ENCODE peak calls at places on chromosomes 12 and 14, in six cellular contexts. R is H1, A is testis, M is A549, F is prostate gland, X is K562. E is an unnamed sample.

GRCh38 chr14:94075008-94075407 is 6.0 kb downstream of the DDX24 start:
- DNase-seq in R (no peak), A (no peak), M (no peak), F (no peak), X (no peak), E (no peak)

GRCh38 chr14:55255185-55255584 is 16.0 kb upstream of the FBXO34 start:
- DNase-seq in R (no peak), A (no peak), M (no peak), F (no peak), X (no peak), E (no peak)

GRCh38 chr12:64819816-64820402 is 4.5 kb upstream of the TBC1D30 start:
- DNase-seq in R (no peak), A (no peak), M (no peak), F (no peak), X (no peak), E (no peak)

GRCh38 chr12:120642806-120643205 is 2.4 kb downstream of the CABP1 start:
- DNase-seq in R (no peak), A (no peak), M (no peak), F (no peak), X (no peak), E (no peak)

GRCh38 chr12:6443361-6443983 is 1.3 kb upstream of the CD27 start:
- DNase-seq in R (no peak), A (no peak), M (no peak), F (no peak), X (no peak), E (no peak)

GRCh38 chr14:100629696-100630095 is 42.5 kb upstream of the BEGAIN start:
- DNase-seq in R (no peak), A (no peak), M (no peak), F (no peak), X (no peak), E (no peak)

GRCh38 chr12:112261559-112261958 is 120.7 kb downstream of the HECTD4 start:
- DNase-seq in R (no peak), A (no peak), M (peak; percentile 35), F (no peak), X (peak; percentile 13), E (no peak)

GRCh38 chr12:121334513-121335343 is 17.5 kb downstream of the ANAPC5 start:
- DNase-seq in R (no peak), A (peak; percentile 43), M (peak; percentile 85), F (peak; percentile 26), X (peak; percentile 66), E (no peak)

GRCh38 chr12:124636138-124636968 is 68.9 kb upstream of the NCOR2 start:
- DNase-seq in R (no peak), A (no peak), M (peak; percentile 76), F (no peak), X (peak; percentile 92), E (no peak)

GRCh38 chr14:59677771-59678211 is 101.2 kb upstream of the CCDC175 start:
- DNase-seq in R (no peak), A (no peak), M (no peak), F (no peak), X (no peak), E (no peak)

GRCh38 chr12:131586761-131587160 is 124.1 kb upstream of the SFSWAP start:
- DNase-seq in R (no peak), A (no peak), M (no peak), F (no peak), X (no peak), E (no peak)

GRCh38 chr14:30443368-30444007 is 115.5 kb upstream of the G2E3 start:
- DNase-seq in R (no peak), A (no peak), M (peak; percentile 46), F (no peak), X (peak; percentile 23), E (no peak)

GRCh38 chr12:75981773-75982564 is 49.6 kb downstream of the PHLDA1 start:
- DNase-seq in R (no peak), A (no peak), M (peak; percentile 85), F (no peak), X (peak; percentile 36), E (peak; percentile 43)

GRCh38 chr14:64946310-64947045 is 3.9 kb upstream of the GPX2 start:
- DNase-seq in R (no peak), A (no peak), M (no peak), F (no peak), X (no peak), E (no peak)

GRCh38 chr14:65164068-65164824 is 61.9 kb upstream of the MAX start:
- DNase-seq in R (no peak), A (no peak), M (peak; percentile 56), F (peak; percentile 32), X (peak; percentile 64), E (no peak)

GRCh38 chr12:76863005-76863670 is 15.7 kb downstream of the CSRP2 start:
- DNase-seq in R (no peak), A (peak; percentile 35), M (no peak), F (no peak), X (no peak), E (no peak)

GRCh38 chr12:10214131-10214876 is 1.6 kb downstream of the GABARAPL1 start:
- DNase-seq in R (no peak), A (no peak), M (no peak), F (no peak), X (peak; percentile 6), E (no peak)

GRCh38 chr14:22386924-22387775 is 201.9 kb downstream of the DAD1 start:
- DNase-seq in R (peak; percentile 80), A (peak; percentile 88), M (peak; percentile 72), F (peak; percentile 67), X (peak; percentile 78), E (peak; percentile 58)

GRCh38 chr14:77028384-77029246 is at the start of gene IRF2BPL:
- DNase-seq in R (peak; percentile 88), A (peak; percentile 98), M (peak; percentile 99), F (peak; percentile 97), X (peak; percentile 95), E (peak; percentile 100)

GRCh38 chr14:77033622-77034521 is 5.4 kb upstream of the IRF2BPL start:
- DNase-seq in R (peak; percentile 90), A (peak; percentile 87), M (peak; percentile 94), F (peak; percentile 82), X (no peak), E (peak; percentile 89)

GRCh38 chr14:77032854-77033621 is 4.5 kb upstream of the IRF2BPL start:
- DNase-seq in R (peak; percentile 81), A (peak; percentile 91), M (peak; percentile 99), F (peak; percentile 97), X (no peak), E (peak; percentile 92)

GRCh38 chr14:77032483-77032853 is 4.0 kb upstream of the IRF2BPL start:
- DNase-seq in R (no peak), A (no peak), M (no peak), F (no peak), X (no peak), E (no peak)

DNA sequence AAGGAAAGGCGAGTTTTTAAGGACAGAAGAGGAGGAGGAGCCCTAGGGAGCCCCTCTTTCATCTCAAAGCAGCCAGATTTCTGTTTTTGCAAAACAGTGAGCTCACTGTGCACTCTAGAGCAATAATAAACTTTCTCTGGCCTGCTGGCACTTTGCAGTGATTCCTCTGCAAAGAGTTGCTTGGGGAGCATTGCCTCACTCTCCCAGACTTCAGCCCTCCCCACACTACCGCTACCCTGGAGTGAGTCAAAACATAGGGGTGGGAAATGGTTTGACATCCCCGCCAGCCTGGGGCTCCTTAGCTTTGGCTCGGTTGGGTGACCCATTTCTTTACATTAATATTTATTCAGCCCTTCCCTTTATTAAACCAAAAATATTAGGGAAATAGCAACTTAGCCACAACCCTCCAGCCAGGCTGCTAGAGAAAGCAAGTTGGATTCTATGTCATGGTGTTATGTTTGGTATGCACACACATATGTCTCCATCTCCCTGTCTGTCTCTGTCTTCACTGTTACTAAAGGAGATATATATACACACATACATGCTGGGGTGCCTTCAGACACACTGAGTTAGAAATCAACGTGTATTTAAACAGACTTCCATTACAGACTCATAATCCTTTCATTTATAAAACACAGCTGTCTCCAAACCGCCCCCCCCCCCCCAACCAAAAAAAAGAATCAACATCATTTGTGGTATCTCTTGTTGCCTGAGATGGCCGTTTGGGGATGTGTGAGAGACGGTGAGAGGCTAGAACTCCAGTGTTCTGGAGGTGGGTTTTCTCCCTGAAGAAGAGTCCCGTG is 3.4 kb upstream of the IRF2BPL start:
- DNase-seq in R (no peak), A (no peak), M (no peak), F (no peak), X (no peak), E (no peak)
- H3K4me1 ChIP-seq in R (peaks cover 11% of the 10 kb centered on the region), A (peaks cover 48% of the 10 kb centered on the region), M (peaks cover 58% of the 10 kb centered on the region), F (peaks cover 38% of the 10 kb centered on the region), X (peaks cover 39% of the 10 kb centered on the region), E (peaks cover 81% of the 10 kb centered on the region)

GRCh38 chr14:50062438-50063039 is 53.8 kb downstream of the VCPKMT start:
- DNase-seq in R (no peak), A (no peak), M (peak; percentile 63), F (no peak), X (peak; percentile 88), E (no peak)
- TF ChIP-seq POLR2A in R (no peak), A (no peak), M (no peak), F (no peak), X (peak; percentile 66), E (no peak)

DNA sequence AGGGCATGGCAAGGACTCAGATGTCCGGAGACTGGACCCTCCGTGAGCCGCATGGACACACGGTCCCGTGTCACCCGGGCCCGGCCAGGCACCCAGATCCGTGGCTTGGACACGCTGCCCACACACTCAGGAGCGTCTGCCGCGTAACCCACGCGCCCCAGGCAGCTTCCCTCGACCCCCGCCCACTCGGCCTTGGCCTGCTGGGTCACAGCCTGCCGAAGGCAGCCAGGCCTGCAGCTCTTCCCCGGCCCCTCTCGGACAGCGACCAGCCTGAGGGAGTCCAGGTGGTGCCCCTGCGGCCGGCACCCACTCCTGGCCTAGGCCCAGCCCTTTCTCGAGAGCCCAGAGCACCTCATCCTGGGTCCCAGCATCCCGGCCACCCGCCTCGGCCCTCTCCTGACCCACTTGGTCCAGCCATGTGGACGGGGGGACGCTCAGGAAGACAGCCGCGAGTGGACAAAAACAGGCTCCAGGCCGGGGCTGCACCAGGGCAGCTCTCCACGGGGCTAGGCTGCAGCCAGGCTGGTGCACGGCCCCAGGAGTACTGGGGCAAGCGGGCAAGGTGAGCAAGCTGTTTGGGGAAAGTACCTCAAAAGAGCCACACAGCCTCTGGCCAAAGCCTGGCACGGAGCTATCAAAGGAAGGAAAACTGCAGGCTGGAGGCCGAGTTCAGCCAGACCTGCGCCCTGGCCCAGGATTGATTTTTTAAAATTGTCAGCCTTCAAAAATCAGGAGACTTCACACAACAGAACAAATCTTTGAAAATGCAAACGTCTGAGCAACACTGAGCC is 6.5 kb downstream of the AKT1 start:
- DNase-seq in R (no peak), A (no peak), M (no peak), F (no peak), X (no peak), E (no peak)
- H3K4me1 ChIP-seq in R (peaks cover 4% of the 10 kb centered on the region), A (peaks cover 60% of the 10 kb centered on the region), M (peaks cover 32% of the 10 kb centered on the region), F (peaks cover 58% of the 10 kb centered on the region), X (peaks cover 66% of the 10 kb centered on the region), E (peaks cover 62% of the 10 kb centered on the region)

DNA sequence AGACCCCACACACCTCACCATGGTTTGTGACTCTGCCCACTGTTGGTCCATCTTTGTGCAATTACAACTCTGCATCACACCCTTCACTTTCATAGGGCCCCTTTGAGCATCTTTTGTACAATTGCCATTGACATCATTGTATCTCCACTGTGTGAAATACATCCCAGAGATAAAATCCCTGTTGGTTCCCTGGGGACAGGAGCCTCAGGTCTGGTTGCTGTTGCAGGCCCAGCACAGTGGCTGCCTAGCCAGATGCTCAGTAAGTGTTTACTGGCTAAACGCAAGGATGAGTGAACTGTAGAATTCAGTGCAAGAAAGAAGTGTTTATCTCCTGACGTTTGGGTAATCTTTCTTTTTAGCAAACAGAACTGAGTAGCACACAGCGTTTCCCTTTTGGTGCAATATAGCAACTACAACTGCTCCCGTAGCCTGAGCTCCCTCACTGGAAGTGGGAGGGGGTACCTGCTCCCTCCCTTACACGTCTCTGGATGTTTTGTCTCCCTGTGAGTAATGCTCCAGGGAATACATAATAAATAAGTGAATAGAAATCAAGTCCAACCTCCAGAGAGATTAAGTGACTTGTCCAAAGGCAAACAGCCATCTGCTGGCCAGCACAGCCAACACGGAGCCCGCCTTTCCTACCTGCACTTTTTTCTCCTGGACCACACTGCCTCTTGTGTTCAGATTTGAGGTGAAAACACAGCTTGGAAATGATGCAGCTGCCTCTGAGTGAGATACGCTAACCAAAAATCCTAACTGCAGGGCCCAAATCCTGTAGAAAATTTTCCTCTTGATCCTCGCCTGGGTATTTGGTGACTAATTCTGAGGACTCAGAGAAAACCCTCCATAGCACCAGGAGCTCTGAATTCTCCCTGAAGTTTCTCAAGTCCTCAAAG is 27.4 kb downstream of the GALNT16 start:
- DNase-seq in R (peak; percentile 50), A (no peak), M (peak; percentile 35), F (no peak), X (no peak), E (no peak)
- TF ChIP-seq POLR2A in R (no peak), A (no peak), M (no peak), F (no peak), X (no peak), E (no peak)